ENCODE peak calls at places on chromosome 15, in four cellular contexts. M is tibial nerve, L is brain microvascular endothelial cell, C is uterus. E is an unnamed sample.

GRCh38 chr15:48040166-48040817 is 80.5 kb upstream of the SLC24A5 start:
- DNase-seq in M (no peak), C (no peak), L (peak; percentile 31), E (no peak)

GRCh38 chr15:65189102-65189740 is 4.1 kb upstream of the CLPX start:
- DNase-seq in C (peak; percentile 64), L (peak; percentile 60), M (peak; percentile 37), E (no peak)

GRCh38 chr15:99976811-99977271 is 243.6 kb upstream of the LYSMD4 start:
- DNase-seq in L (peak; percentile 22), C (no peak), M (no peak), E (no peak)

GRCh38 chr15:46701347-46701746 is 1016.0 kb upstream of the SEMA6D start:
- DNase-seq in M (no peak), L (no peak), C (no peak), E (no peak)

GRCh38 chr15:58269455-58270414 is 131.6 kb downstream of the AQP9 start:
- DNase-seq in L (peak; percentile 51), M (peak; percentile 30), C (no peak), E (no peak)

GRCh38 chr15:45333550-45333949 is 44.8 kb downstream of the GATM start:
- DNase-seq in M (peak; percentile 16), C (peak; percentile 36), L (peak; percentile 14), E (no peak)

GRCh38 chr15:38536201-38536676 is 28.4 kb downstream of the RASGRP1 start:
- DNase-seq in C (peak; percentile 27), L (peak; percentile 96), M (no peak), E (peak; percentile 91)

GRCh38 chr15:88618686-88619085 is 2.5 kb upstream of the AEN start:
- DNase-seq in M (no peak), C (no peak), L (no peak), E (no peak)

GRCh38 chr15:78984041-78984440 is 39.2 kb upstream of the CTSH start:
- DNase-seq in M (no peak), L (no peak), C (no peak), E (no peak)

GRCh38 chr15:33722005-33722672 is 246.2 kb upstream of the CHRM5 start:
- DNase-seq in M (no peak), C (no peak), L (peak; percentile 37), E (peak; percentile 89)

GRCh38 chr15:60972866-60973265 is 256.2 kb downstream of the RORA start:
- DNase-seq in M (no peak), C (no peak), L (peak; percentile 52), E (no peak)

GRCh38 chr15:64776402-64776786 is 1.0 kb upstream of the RBPMS2 start:
- DNase-seq in M (no peak), L (no peak), C (peak; percentile 43), E (no peak)

GRCh38 chr15:58410353-58410752 is 21.4 kb upstream of the LIPC start:
- DNase-seq in L (no peak), M (no peak), C (no peak), E (no peak)

GRCh38 chr15:48937886-48938285 is 25.8 kb downstream of the SHC4 start:
- DNase-seq in L (no peak), C (no peak), M (no peak), E (no peak)

DNA sequence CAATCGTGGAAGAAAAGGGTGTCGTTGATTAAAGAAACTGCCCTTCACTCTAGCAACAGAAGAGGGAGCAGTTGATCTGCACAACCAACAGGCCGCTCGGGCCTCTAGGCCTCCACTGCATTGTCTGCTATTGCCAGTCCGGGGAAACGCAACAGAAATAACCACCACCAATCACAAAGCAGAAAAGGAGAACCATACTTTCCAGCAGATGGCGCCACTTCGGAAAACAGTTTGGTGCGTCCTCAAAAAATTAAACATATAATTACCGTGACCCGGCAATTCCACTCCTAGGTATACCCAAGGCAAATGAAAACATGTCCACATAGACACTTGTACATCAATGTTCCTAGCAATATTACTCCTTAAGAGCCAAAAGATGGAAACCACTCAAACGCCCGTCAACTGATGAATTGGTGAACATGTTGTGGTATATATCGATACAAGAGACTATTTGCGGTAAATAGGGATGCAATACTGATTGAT is 154.1 kb downstream of the TJP1 start:
- DNase-seq in L (peak; percentile 92), C (peak; percentile 62), M (peak; percentile 32), E (peak; percentile 68)
- TF ChIP-seq CTCF in L (peak; percentile 89), C (peak; percentile 74), M (peak; percentile 42), E (peak; percentile 97)

GRCh38 chr15:51168700-51169099 is 74.0 kb upstream of the TNFAIP8L3 start:
- DNase-seq in M (no peak), L (no peak), C (no peak), E (no peak)

GRCh38 chr15:51171578-51171932 is 76.8 kb upstream of the TNFAIP8L3 start:
- DNase-seq in M (no peak), C (no peak), L (no peak), E (no peak)

GRCh38 chr15:51170882-51171577 is 76.3 kb upstream of the TNFAIP8L3 start:
- DNase-seq in M (no peak), C (no peak), L (no peak), E (no peak)

GRCh38 chr15:51172190-51172589 is 77.5 kb upstream of the TNFAIP8L3 start:
- DNase-seq in L (no peak), M (no peak), C (no peak), E (no peak)
- H3K4me3 ChIP-seq in L (no peak overlapping the region), M (no peak overlapping the region), C (no peak overlapping the region), E (no peak overlapping the region)

DNA sequence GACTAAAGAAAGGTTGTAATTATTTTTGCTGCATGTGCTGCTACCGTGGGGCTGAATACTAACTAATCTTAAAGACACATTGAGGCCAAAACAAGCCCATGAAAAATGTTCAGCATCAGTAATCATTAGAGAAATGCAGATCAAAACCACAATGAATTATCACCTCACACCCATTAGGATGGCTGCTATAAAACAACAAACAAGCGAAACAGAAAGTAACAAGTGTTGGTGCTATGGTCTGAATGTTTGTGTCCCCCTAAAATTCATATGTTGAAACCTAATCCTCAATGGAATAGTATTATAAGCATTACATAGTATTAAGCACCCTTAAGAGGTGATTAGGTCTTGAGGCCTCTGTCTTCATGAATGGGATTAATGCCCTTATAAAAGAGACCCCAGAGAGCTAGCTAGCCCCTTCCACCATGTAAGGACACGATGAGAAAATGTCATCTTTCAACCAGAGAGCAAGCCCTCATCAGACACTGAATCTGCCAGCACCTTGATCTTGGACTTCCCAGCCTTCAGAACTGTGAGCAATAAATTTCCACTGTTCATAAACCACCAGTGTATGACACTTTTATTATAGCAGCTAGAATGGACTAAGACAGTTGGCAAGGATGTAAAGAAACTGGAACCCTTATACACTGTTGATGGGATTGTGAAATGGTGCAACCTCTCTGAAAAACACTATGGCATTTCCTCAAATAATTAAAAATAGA is 76.1 kb downstream of the REC114 start:
- DNase-seq in M (no peak), L (no peak), C (no peak), E (no peak)
- TF ChIP-seq CTCF in M (no peak), L (no peak), C (no peak), E (no peak)

GRCh38 chr15:66502491-66502890 is 2.2 kb downstream of the RPL4 start:
- DNase-seq in L (no peak), C (no peak), M (no peak), E (no peak)
- H3K4me3 ChIP-seq in L (peak overlapping the region; percentile 68), C (no peak overlapping the region), M (no peak overlapping the region), E (peak overlapping the region; percentile 62)

DNA sequence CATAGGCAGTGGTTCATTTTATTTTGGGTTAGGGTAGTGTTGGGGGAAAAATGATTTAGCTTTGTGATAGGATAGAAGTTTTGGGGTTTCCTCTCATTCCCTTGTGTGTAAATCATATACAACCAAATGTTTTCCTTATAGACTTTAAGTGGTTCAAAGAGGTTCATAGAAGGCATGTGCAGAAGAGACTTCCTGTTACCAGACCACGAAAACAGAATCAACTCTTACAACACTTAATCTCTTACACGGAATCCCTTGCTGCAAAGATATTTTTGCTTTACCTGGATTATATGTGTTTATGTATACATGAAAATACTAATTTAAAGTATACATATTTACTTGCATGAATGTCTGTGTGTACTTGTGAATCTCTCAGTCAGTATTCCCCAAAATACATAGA is 2.9 kb downstream of the TMOD2 start:
- DNase-seq in M (no peak), C (no peak), L (no peak), E (no peak)
- TF ChIP-seq CTCF in M (no peak), C (no peak), L (no peak), E (no peak)

GRCh38 chr15:41934843-41935242 is 37.5 kb downstream of the EHD4 start:
- DNase-seq in M (no peak), C (no peak), L (no peak), E (no peak)
- H3K4me3 ChIP-seq in M (no peak overlapping the region), C (no peak overlapping the region), L (no peak overlapping the region), E (no peak overlapping the region)

DNA sequence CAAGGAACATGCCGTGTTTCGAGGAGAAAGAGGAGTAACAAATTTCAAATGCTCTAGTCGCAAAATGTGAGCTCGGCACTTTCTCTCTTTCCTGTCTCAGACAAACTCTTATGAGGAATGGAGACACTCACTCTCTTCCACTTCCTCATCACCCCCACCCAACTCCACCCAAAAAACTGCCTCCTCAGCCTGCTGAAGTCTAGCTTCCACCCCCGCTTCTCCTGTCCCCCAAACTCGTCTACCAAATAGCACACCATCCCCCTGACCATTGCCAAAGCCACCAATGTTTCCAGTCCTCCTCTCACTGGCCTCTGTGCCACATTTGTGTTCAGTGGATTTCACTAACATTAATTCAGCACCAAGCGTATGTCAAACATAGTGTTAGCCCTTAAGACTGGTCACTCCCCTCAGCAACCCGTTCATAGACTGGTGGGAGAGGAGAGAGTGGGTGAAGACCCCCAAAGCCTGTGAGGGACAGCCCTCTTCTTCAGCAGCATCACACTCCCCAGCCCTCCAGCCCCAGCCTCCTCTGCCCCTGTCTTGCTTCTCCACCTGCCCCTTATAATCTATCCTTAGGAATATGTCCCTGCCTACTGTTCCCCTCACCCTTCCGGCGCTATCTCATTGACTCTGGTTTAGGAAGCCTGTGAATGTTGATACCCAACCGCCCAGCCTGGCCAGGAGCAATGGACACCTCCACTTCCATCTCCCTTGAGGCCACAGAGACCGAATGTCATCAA is 77.3 kb downstream of the FAM174B start:
- DNase-seq in L (no peak), M (peak; percentile 2), C (no peak), E (no peak)
- TF ChIP-seq CTCF in L (no peak), M (no peak), C (no peak), E (no peak)

DNA sequence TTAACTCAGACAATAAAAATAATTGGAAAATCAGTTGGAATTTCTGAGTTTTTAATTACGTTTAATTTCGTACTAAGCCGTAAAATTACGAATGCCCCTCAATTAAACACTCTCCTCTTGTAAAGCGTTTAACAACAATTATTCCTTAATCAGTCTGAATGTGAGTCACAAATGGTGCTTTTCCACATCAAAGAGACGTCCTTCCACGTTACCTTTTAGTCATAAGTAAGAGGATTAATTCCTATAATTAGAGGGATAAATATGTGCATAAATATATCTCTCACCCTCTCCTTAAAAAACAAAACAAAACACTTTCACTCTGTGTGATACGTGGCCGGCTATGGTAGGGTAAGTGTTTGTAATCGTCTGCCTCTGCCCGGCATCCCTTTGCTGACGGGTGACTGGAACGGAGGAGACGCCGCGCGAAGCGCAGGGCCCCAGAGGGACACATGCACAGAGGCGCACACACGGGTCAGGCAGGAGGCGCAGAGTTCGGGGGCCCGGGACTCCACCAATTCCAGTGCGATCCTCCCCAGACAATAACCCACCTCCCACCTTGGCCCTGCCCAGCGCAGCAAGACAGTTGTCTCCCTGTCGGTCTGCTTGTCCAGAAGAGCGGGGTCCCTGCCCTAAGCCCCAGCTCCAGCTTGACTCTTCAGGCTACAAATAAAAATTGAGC is 9.7 kb upstream of the MEIS2 start:
- DNase-seq in L (no peak), C (peak; percentile 78), M (no peak), E (no peak)
- H3K4me3 ChIP-seq in L (peak overlapping the region; percentile 32), C (peak overlapping the region; percentile 52), M (no peak overlapping the region), E (no peak overlapping the region)

E was measured in epithelial cell of proximal tubule.